ENCODE peak calls at places on chromosomes 12 and 14, in eight cellular contexts. One of them, this sample, is unnamed.

GRCh38 chr12:76035045-76035444 is 3.5 kb upstream of the PHLDA1 start:
- DNase-seq in fibroblast of pulmonary artery: no peak
- DNase-seq in GM06990: no peak
- DNase-seq in GM13976: no peak
- DNase-seq in upper lobe of right lung: no peak
- DNase-seq in RWPE2: no peak
- DNase-seq in A549: no peak
- DNase-seq in lower leg skin: no peak
- DNase-seq in this sample: no peak

GRCh38 chr12:63353559-63353958 is 202.6 kb upstream of the AVPR1A start:
- DNase-seq in GM13976: no peak
- DNase-seq in upper lobe of right lung: no peak
- DNase-seq in A549: no peak
- DNase-seq in fibroblast of pulmonary artery: peak
- DNase-seq in GM06990: no peak
- DNase-seq in RWPE2: no peak
- DNase-seq in lower leg skin: no peak
- DNase-seq in this sample: no peak

GRCh38 chr14:103743691-103744090 is 28.1 kb downstream of the ZFYVE21 start:
- DNase-seq in upper lobe of right lung: no peak
- DNase-seq in fibroblast of pulmonary artery: no peak
- DNase-seq in GM06990: no peak
- DNase-seq in GM13976: no peak
- DNase-seq in A549: no peak
- DNase-seq in lower leg skin: peak
- DNase-seq in RWPE2: no peak
- DNase-seq in this sample: no peak

GRCh38 chr12:30719060-30719459 is 23.4 kb upstream of the IPO8 start:
- DNase-seq in A549: no peak
- DNase-seq in upper lobe of right lung: no peak
- DNase-seq in RWPE2: no peak
- DNase-seq in GM13976: no peak
- DNase-seq in lower leg skin: no peak
- DNase-seq in fibroblast of pulmonary artery: peak
- DNase-seq in GM06990: no peak
- DNase-seq in this sample: no peak

GRCh38 chr14:38705220-38705619 is 397.8 kb downstream of the SEC23A start:
- DNase-seq in RWPE2: no peak
- DNase-seq in A549: no peak
- DNase-seq in upper lobe of right lung: no peak
- DNase-seq in GM13976: no peak
- DNase-seq in fibroblast of pulmonary artery: no peak
- DNase-seq in lower leg skin: no peak
- DNase-seq in GM06990: no peak
- DNase-seq in this sample: no peak

GRCh38 chr14:53542692-53543091 is 389.6 kb upstream of the DDHD1 start:
- DNase-seq in GM13976: no peak
- DNase-seq in A549: no peak
- DNase-seq in lower leg skin: no peak
- DNase-seq in upper lobe of right lung: no peak
- DNase-seq in fibroblast of pulmonary artery: peak
- DNase-seq in GM06990: no peak
- DNase-seq in RWPE2: no peak
- DNase-seq in this sample: no peak

GRCh38 chr12:24754690-24755638 is 193.9 kb downstream of the BCAT1 start:
- DNase-seq in lower leg skin: no peak
- DNase-seq in GM06990: no peak
- DNase-seq in RWPE2: peak
- DNase-seq in fibroblast of pulmonary artery: peak
- DNase-seq in upper lobe of right lung: no peak
- DNase-seq in A549: no peak
- DNase-seq in GM13976: no peak
- DNase-seq in this sample: no peak

GRCh38 chr14:55274760-55275159 is 3.5 kb downstream of the FBXO34 start:
- DNase-seq in GM13976: no peak
- DNase-seq in A549: no peak
- DNase-seq in RWPE2: no peak
- DNase-seq in GM06990: no peak
- DNase-seq in fibroblast of pulmonary artery: peak
- DNase-seq in lower leg skin: no peak
- DNase-seq in upper lobe of right lung: no peak
- DNase-seq in this sample: no peak

GRCh38 chr14:44778562-44778961 is 183.2 kb downstream of the KLHL28 start:
- DNase-seq in GM13976: no peak
- DNase-seq in RWPE2: no peak
- DNase-seq in upper lobe of right lung: no peak
- DNase-seq in lower leg skin: no peak
- DNase-seq in A549: no peak
- DNase-seq in GM06990: no peak
- DNase-seq in fibroblast of pulmonary artery: peak
- DNase-seq in this sample: no peak

GRCh38 chr14:72519543-72519942 is 374.4 kb downstream of the DPF3 start:
- DNase-seq in A549: no peak
- DNase-seq in fibroblast of pulmonary artery: no peak
- DNase-seq in GM06990: peak
- DNase-seq in RWPE2: no peak
- DNase-seq in upper lobe of right lung: no peak
- DNase-seq in lower leg skin: no peak
- DNase-seq in GM13976: no peak
- DNase-seq in this sample: peak

GRCh38 chr14:91258021-91258618 is 13.6 kb upstream of the GPR68 start:
- DNase-seq in upper lobe of right lung: no peak
- DNase-seq in lower leg skin: no peak
- DNase-seq in fibroblast of pulmonary artery: peak
- DNase-seq in GM13976: no peak
- DNase-seq in GM06990: no peak
- DNase-seq in RWPE2: peak
- DNase-seq in A549: no peak
- DNase-seq in this sample: no peak

GRCh38 chr12:104064842-104065441 is 611 bp downstream of the HCFC2 start:
- DNase-seq in A549: no peak
- DNase-seq in GM13976: peak
- DNase-seq in GM06990: no peak
- DNase-seq in upper lobe of right lung: no peak
- DNase-seq in lower leg skin: peak
- DNase-seq in RWPE2: no peak
- DNase-seq in fibroblast of pulmonary artery: no peak
- DNase-seq in this sample: peak

GRCh38 chr14:67674139-67674479 is 323 bp downstream of the VTI1B start:
- DNase-seq in GM06990: no peak
- DNase-seq in RWPE2: peak
- DNase-seq in upper lobe of right lung: peak
- DNase-seq in GM13976: peak
- DNase-seq in fibroblast of pulmonary artery: peak
- DNase-seq in lower leg skin: peak
- DNase-seq in A549: peak
- DNase-seq in this sample: peak

GRCh38 chr12:110279976-110280783 is 867 bp upstream of the ATP2A2 start:
- DNase-seq in upper lobe of right lung: no peak
- DNase-seq in fibroblast of pulmonary artery: peak
- DNase-seq in lower leg skin: peak
- DNase-seq in RWPE2: no peak
- DNase-seq in GM06990: no peak
- DNase-seq in GM13976: peak
- DNase-seq in A549: peak
- DNase-seq in this sample: peak

GRCh38 chr14:98169170-98169587 is 1102.8 kb downstream of the BCL11B start:
- DNase-seq in GM06990: no peak
- DNase-seq in fibroblast of pulmonary artery: no peak
- DNase-seq in GM13976: no peak
- DNase-seq in lower leg skin: no peak
- DNase-seq in RWPE2: no peak
- DNase-seq in A549: no peak
- DNase-seq in upper lobe of right lung: no peak
- DNase-seq in this sample: peak

GRCh38 chr14:30317729-30318128 is 241.2 kb upstream of the G2E3 start:
- DNase-seq in GM06990: no peak
- DNase-seq in RWPE2: no peak
- DNase-seq in upper lobe of right lung: no peak
- DNase-seq in GM13976: no peak
- DNase-seq in lower leg skin: no peak
- DNase-seq in A549: no peak
- DNase-seq in fibroblast of pulmonary artery: no peak
- DNase-seq in this sample: no peak

GRCh38 chr12:65685514-65685913 is 138.8 kb upstream of the HMGA2 start:
- DNase-seq in fibroblast of pulmonary artery: peak
- DNase-seq in GM06990: no peak
- DNase-seq in GM13976: peak
- DNase-seq in RWPE2: no peak
- DNase-seq in A549: no peak
- DNase-seq in lower leg skin: no peak
- DNase-seq in upper lobe of right lung: no peak
- DNase-seq in this sample: peak

GRCh38 chr12:45458854-45459807 is 243.2 kb downstream of the ANO6 start:
- DNase-seq in GM13976: no peak
- DNase-seq in RWPE2: no peak
- DNase-seq in GM06990: no peak
- DNase-seq in lower leg skin: no peak
- DNase-seq in fibroblast of pulmonary artery: peak
- DNase-seq in A549: no peak
- DNase-seq in upper lobe of right lung: no peak
- DNase-seq in this sample: no peak

GRCh38 chr14:54696998-54697397 is 130.1 kb downstream of the SAMD4A start:
- DNase-seq in fibroblast of pulmonary artery: no peak
- DNase-seq in lower leg skin: no peak
- DNase-seq in GM06990: no peak
- DNase-seq in GM13976: no peak
- DNase-seq in upper lobe of right lung: no peak
- DNase-seq in RWPE2: no peak
- DNase-seq in A549: no peak
- DNase-seq in this sample: no peak

GRCh38 chr12:23282701-23283100 is 657.7 kb downstream of the ETNK1 start:
- DNase-seq in RWPE2: no peak
- DNase-seq in GM13976: no peak
- DNase-seq in lower leg skin: no peak
- DNase-seq in GM06990: no peak
- DNase-seq in A549: no peak
- DNase-seq in fibroblast of pulmonary artery: no peak
- DNase-seq in upper lobe of right lung: no peak
- DNase-seq in this sample: no peak
- TF ChIP-seq CTCF in RWPE2: no peak
- TF ChIP-seq CTCF in GM13976: no peak
- TF ChIP-seq CTCF in lower leg skin: no peak
- TF ChIP-seq CTCF in GM06990: no peak
- TF ChIP-seq CTCF in A549: no peak
- TF ChIP-seq CTCF in fibroblast of pulmonary artery: no peak
- TF ChIP-seq CTCF in upper lobe of right lung: no peak
- TF ChIP-seq CTCF in this sample: no peak

DNA sequence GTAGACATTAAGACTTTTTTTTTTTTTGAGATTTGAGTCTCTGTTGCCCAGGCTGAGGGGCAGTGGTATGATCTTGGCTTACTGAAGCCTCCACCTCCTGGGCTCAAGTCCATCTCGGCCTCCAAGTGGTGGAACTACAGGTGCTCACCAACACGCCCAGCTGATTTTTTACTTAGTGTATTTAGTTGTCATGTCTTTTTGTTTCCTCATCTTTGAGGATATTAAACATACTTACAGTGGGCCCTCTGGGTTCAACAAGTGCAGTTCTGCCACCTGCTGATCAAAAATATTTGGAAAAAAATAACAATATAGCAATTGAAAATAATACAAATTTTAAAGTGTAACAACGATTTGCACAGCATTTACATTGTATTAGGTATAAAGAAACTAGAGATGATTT is 4.4 kb upstream of the B4GALNT1 start:
- DNase-seq in GM06990: no peak
- DNase-seq in upper lobe of right lung: no peak
- DNase-seq in GM13976: no peak
- DNase-seq in RWPE2: no peak
- DNase-seq in fibroblast of pulmonary artery: no peak
- DNase-seq in lower leg skin: peak
- DNase-seq in A549: no peak
- DNase-seq in this sample: no peak
- TF ChIP-seq CTCF in GM06990: no peak
- TF ChIP-seq CTCF in upper lobe of right lung: no peak
- TF ChIP-seq CTCF in GM13976: no peak
- TF ChIP-seq CTCF in RWPE2: peak
- TF ChIP-seq CTCF in fibroblast of pulmonary artery: no peak
- TF ChIP-seq CTCF in lower leg skin: no peak
- TF ChIP-seq CTCF in A549: peak
- TF ChIP-seq CTCF in this sample: no peak

DNA sequence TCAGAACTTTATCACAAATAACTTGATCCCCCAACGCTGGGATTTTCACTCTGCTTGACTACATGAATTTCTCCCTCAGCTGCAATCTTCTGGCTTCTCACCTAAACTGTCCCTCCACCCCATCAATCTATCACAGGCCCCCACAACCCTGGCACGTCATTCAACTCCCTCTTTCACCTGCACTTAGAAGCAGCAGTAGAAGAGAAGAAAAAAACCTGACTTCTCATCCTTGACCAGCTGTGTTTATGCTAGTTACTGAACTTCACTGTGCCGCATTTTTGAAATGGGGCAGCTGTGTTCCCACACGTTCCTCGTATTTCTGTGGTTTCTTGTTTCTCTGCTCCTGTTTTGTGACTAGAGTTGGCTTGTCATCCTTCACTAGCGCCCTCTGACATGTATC is 35.0 kb downstream of the ITPR2 start:
- DNase-seq in fibroblast of pulmonary artery: peak
- DNase-seq in GM06990: peak
- DNase-seq in A549: no peak
- DNase-seq in RWPE2: no peak
- DNase-seq in upper lobe of right lung: no peak
- DNase-seq in lower leg skin: no peak
- DNase-seq in GM13976: peak
- DNase-seq in this sample: no peak
- TF ChIP-seq CTCF in fibroblast of pulmonary artery: no peak
- TF ChIP-seq CTCF in GM06990: no peak
- TF ChIP-seq CTCF in A549: no peak
- TF ChIP-seq CTCF in RWPE2: no peak
- TF ChIP-seq CTCF in upper lobe of right lung: no peak
- TF ChIP-seq CTCF in lower leg skin: no peak
- TF ChIP-seq CTCF in GM13976: no peak
- TF ChIP-seq CTCF in this sample: no peak

GRCh38 chr12:53844989-53845836 is 93.4 kb upstream of the HOXC13 start:
- DNase-seq in fibroblast of pulmonary artery: peak
- DNase-seq in A549: peak
- DNase-seq in RWPE2: peak
- DNase-seq in lower leg skin: no peak
- DNase-seq in GM13976: no peak
- DNase-seq in GM06990: no peak
- DNase-seq in upper lobe of right lung: no peak
- DNase-seq in this sample: no peak

GRCh38 chr12:53842686-53843085 is 90.9 kb upstream of the CISTR start:
- DNase-seq in GM13976: no peak
- DNase-seq in upper lobe of right lung: no peak
- DNase-seq in RWPE2: no peak
- DNase-seq in GM06990: no peak
- DNase-seq in lower leg skin: no peak
- DNase-seq in A549: no peak
- DNase-seq in fibroblast of pulmonary artery: no peak
- DNase-seq in this sample: no peak

GRCh38 chr12:53840316-53840715 is 88.5 kb upstream of the CISTR start:
- DNase-seq in lower leg skin: no peak
- DNase-seq in GM13976: no peak
- DNase-seq in upper lobe of right lung: no peak
- DNase-seq in RWPE2: no peak
- DNase-seq in A549: no peak
- DNase-seq in GM06990: no peak
- DNase-seq in fibroblast of pulmonary artery: no peak
- DNase-seq in this sample: no peak

GRCh38 chr12:53845932-53846331 is 92.7 kb upstream of the HOXC13 start:
- DNase-seq in lower leg skin: no peak
- DNase-seq in GM13976: no peak
- DNase-seq in GM06990: no peak
- DNase-seq in RWPE2: no peak
- DNase-seq in upper lobe of right lung: no peak
- DNase-seq in A549: peak
- DNase-seq in fibroblast of pulmonary artery: no peak
- DNase-seq in this sample: no peak

GRCh38 chr12:53843545-53843944 is 91.8 kb upstream of the CISTR start:
- DNase-seq in fibroblast of pulmonary artery: no peak
- DNase-seq in lower leg skin: no peak
- DNase-seq in RWPE2: no peak
- DNase-seq in upper lobe of right lung: no peak
- DNase-seq in GM06990: no peak
- DNase-seq in A549: no peak
- DNase-seq in GM13976: no peak
- DNase-seq in this sample: no peak
- TF ChIP-seq CTCF in fibroblast of pulmonary artery: no peak
- TF ChIP-seq CTCF in lower leg skin: no peak
- TF ChIP-seq CTCF in RWPE2: no peak
- TF ChIP-seq CTCF in upper lobe of right lung: no peak
- TF ChIP-seq CTCF in GM06990: no peak
- TF ChIP-seq CTCF in A549: no peak
- TF ChIP-seq CTCF in GM13976: no peak
- TF ChIP-seq CTCF in this sample: no peak

This sample was measured in GM12865.